ENCODE peak calls at places on chromosomes 13 and 19, in eight cellular contexts. H is neural progenitor cell, Z is hepatocyte, N is mammary epithelial cell, T is PC-3, K is fibroblast of lung, G is GM23338, M is K562. U is an unnamed sample.

GRCh38 chr19:58439576-58440554 is at the start of gene ZNF132:
- DNase-seq in T (no peak), M (no peak), Z (peak), N (peak), K (peak), H (peak), G (peak), U (peak)

GRCh38 chr13:111936267-111936925 is 130.6 kb upstream of the SOX1 start:
- DNase-seq in T (no peak), G (no peak), M (no peak), H (no peak), Z (no peak), K (no peak), N (no peak), U (no peak)

GRCh38 chr13:55029280-55029679 is 2000.7 kb downstream of the OLFM4 start:
- DNase-seq in N (no peak), Z (no peak), M (no peak), T (no peak), H (no peak), G (no peak), K (no peak), U (no peak)

GRCh38 chr13:65866138-65866537 is 1364.0 kb downstream of the PCDH9 start:
- DNase-seq in H (no peak), K (no peak), N (no peak), T (no peak), Z (no peak), M (no peak), G (no peak), U (no peak)

GRCh38 chr13:69459346-69459745 is 648.3 kb upstream of the ATXN8OS start:
- DNase-seq in M (no peak), H (no peak), Z (no peak), N (no peak), G (no peak), K (no peak), T (no peak), U (no peak)

GRCh38 chr19:4557186-4557970 is 2.1 kb downstream of the SEMA6B start:
- DNase-seq in N (no peak), T (peak), Z (peak), H (no peak), G (peak), K (no peak), M (peak), U (peak)

GRCh38 chr19:35264281-35265125 is 4.3 kb upstream of the USF2 start:
- DNase-seq in T (no peak), M (no peak), G (no peak), K (no peak), H (no peak), Z (no peak), N (no peak), U (no peak)

GRCh38 chr13:107867701-107868661 is 347.4 kb downstream of the LIG4 start:
- DNase-seq in Z (peak), G (peak), T (peak), K (peak), M (peak), H (peak), N (peak), U (no peak)

GRCh38 chr19:5036733-5037681 is 68.1 kb downstream of the KDM4B start:
- DNase-seq in N (peak), K (peak), Z (no peak), H (no peak), T (no peak), M (no peak), G (no peak), U (no peak)

GRCh38 chr19:3606690-3607289 is at the start of gene TBXA2R:
- DNase-seq in G (peak), H (peak), K (peak), Z (peak), T (peak), N (no peak), M (peak), U (peak)

GRCh38 chr13:57045816-57046691 is 94.7 kb upstream of the PRR20A start:
- DNase-seq in K (peak), H (peak), Z (peak), T (no peak), M (no peak), N (no peak), G (no peak), U (no peak)

GRCh38 chr13:40406405-40407138 is 259.9 kb downstream of the FOXO1 start:
- DNase-seq in G (no peak), H (no peak), K (peak), M (no peak), Z (peak), N (peak), T (peak), U (peak)

GRCh38 chr13:36124236-36124822 is 6.9 kb downstream of the DCLK1 start:
- DNase-seq in M (no peak), N (no peak), K (peak), H (no peak), G (no peak), Z (peak), T (peak), U (no peak)

GRCh38 chr19:46678110-46678732 is 17.2 kb upstream of the DACT3 start:
- DNase-seq in K (no peak), H (peak), T (peak), Z (no peak), M (peak), N (no peak), G (peak), U (peak)

GRCh38 chr13:113060557-113061270 is 44.9 kb upstream of the F7 start:
- DNase-seq in N (no peak), K (no peak), G (no peak), Z (no peak), T (no peak), M (no peak), H (no peak), U (no peak)

GRCh38 chr19:37635076-37636056 is 19.9 kb downstream of the ZFP30 start:
- DNase-seq in H (no peak), M (no peak), Z (no peak), K (no peak), N (no peak), G (peak), T (no peak), U (no peak)

GRCh38 chr19:15469513-15470297 is 5.4 kb upstream of the RASAL3 start:
- DNase-seq in M (no peak), G (peak), Z (no peak), K (no peak), T (no peak), H (peak), N (no peak), U (no peak)

GRCh38 chr19:33239223-33239975 is 13.7 kb upstream of the SLC7A10 start:
- DNase-seq in K (no peak), G (no peak), H (no peak), M (no peak), T (no peak), N (no peak), Z (no peak), U (no peak)

GRCh38 chr19:49249933-49250332 is 75.1 kb downstream of the SLC6A16 start:
- DNase-seq in Z (no peak), M (no peak), K (no peak), T (no peak), H (no peak), N (no peak), G (no peak), U (no peak)
- TF ChIP-seq CTCF in Z (no peak), M (no peak), K (no peak), T (no peak), H (no peak), N (no peak), G (no peak), U (no peak)

GRCh38 chr19:1748115-1748702 is 5.1 kb upstream of the ONECUT3 start:
- DNase-seq in H (no peak), M (no peak), N (no peak), Z (peak), T (no peak), G (peak), K (no peak), U (no peak)
- TF ChIP-seq EZH2 in H (no peak), M (no peak), N (no peak), Z (peak), T (no peak), G (peak), K (peak), U (no peak)

GRCh38 chr19:2494447-2495129 is 18.7 kb downstream of the GADD45B start:
- DNase-seq in M (peak), N (peak), Z (peak), K (peak), T (peak), H (peak), G (peak), U (peak)

GRCh38 chr19:2494084-2494446 is 18.1 kb downstream of the GADD45B start:
- DNase-seq in H (no peak), N (peak), M (no peak), K (peak), T (peak), Z (peak), G (no peak), U (no peak)

GRCh38 chr19:2495651-2496316 is 19.9 kb downstream of the GADD45B start:
- DNase-seq in K (peak), G (no peak), N (no peak), Z (peak), M (no peak), T (no peak), H (no peak), U (no peak)

GRCh38 chr19:2497186-2497585 is 21.3 kb downstream of the GADD45B start:
- DNase-seq in T (no peak), K (no peak), H (no peak), Z (no peak), N (no peak), G (no peak), M (no peak), U (no peak)

DNA sequence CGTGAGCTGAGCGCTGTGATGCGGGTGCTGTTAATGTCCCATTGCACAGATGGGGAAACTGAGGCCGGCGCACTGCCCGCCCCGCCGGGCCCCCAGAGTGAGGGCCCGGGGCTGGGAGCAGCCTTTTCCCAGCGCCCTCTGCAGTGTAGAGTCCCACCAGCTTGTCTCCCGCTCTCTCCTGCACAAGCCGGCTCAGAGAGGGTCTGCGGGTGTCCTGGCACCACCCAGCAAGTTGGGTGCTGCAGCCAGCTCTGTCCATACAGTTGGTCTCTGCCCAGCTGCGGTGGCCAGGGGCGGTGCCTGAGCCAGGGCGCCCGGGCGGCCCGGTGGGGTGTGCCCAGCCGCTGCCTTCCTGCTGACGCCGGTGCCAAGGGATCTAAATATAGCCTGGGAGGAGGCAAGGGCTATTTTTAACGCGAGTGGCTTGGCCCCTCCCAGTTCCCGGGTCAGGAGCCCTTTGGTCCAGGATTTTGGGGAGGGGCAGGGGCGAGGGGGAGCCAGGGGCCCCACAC is 19.3 kb downstream of the GADD45B start:
- DNase-seq in Z (peak), K (peak), M (no peak), H (peak), T (peak), G (no peak), N (peak), U (peak)
- TF ChIP-seq CTCF in Z (no peak), K (no peak), M (no peak), H (no peak), T (no peak), G (no peak), N (no peak), U (no peak)

GRCh38 chr13:95002968-95003813 is 290.8 kb upstream of the SOX21 start:
- DNase-seq in M (no peak), H (peak), G (peak), N (no peak), Z (peak), T (no peak), K (no peak), U (no peak)
- TF ChIP-seq EZH2 in M (no peak), H (no peak), G (peak), N (no peak), Z (no peak), T (no peak), K (peak), U (no peak)

GRCh38 chr19:11089254-11090013 is at the start of gene LDLR:
- DNase-seq in T (peak), H (peak), M (peak), G (peak), K (peak), N (peak), Z (peak), U (peak)

GRCh38 chr19:11091343-11092153 is 2.3 kb downstream of the LDLR start:
- DNase-seq in K (peak), H (no peak), M (no peak), T (peak), G (peak), N (peak), Z (peak), U (peak)

GRCh38 chr19:11092181-11092538 is 2.9 kb downstream of the LDLR start:
- DNase-seq in M (no peak), G (no peak), H (no peak), Z (no peak), K (peak), T (peak), N (peak), U (no peak)

GRCh38 chr19:11088508-11089253 is 582 bp upstream of the LDLR start:
- DNase-seq in T (no peak), Z (peak), G (no peak), H (no peak), N (no peak), M (no peak), K (peak), U (no peak)

DNA sequence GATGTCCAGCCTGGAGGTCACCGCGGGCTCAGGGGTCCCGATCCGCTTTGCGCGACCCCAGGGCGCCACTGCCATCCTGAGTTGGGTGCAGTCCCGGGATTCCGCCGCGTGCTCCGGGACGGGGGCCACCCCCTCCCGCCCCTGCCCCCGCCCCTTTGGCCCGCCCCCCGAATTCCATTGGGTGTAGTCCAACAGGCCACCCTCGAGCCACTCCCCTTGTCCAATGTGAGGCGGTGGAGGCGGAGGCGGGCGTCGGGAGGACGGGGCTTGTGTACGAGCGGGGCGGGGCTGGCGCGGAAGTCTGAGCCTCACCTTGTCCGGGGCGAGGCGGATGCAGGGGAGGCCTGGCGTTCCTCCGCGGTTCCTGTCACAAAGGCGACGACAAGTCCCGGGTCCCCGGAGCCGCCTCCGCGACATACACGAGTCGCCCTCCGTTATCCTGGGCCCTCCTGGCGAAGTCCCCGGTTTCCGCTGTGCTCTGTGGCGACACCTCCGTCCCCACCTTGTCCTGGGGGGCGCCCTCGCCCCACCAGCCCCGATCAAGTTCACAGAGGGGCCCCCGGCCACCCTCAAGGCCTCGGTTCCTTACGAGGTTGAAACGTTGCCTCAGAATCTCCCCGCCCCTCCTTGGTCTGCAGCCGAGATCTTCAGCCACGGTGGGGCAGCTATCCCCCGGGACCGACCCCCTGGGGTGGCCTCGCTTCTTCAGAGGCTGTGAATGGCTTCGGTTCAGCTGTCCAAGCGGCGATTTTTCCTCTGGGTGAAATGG is 1.2 kb downstream of the LDLR start:
- DNase-seq in G (peak), Z (peak), M (peak), T (peak), N (peak), H (peak), K (peak), U (peak)
- TF ChIP-seq CTCF in G (no peak), Z (no peak), M (peak), T (peak), N (no peak), H (no peak), K (no peak), U (no peak)

DNA sequence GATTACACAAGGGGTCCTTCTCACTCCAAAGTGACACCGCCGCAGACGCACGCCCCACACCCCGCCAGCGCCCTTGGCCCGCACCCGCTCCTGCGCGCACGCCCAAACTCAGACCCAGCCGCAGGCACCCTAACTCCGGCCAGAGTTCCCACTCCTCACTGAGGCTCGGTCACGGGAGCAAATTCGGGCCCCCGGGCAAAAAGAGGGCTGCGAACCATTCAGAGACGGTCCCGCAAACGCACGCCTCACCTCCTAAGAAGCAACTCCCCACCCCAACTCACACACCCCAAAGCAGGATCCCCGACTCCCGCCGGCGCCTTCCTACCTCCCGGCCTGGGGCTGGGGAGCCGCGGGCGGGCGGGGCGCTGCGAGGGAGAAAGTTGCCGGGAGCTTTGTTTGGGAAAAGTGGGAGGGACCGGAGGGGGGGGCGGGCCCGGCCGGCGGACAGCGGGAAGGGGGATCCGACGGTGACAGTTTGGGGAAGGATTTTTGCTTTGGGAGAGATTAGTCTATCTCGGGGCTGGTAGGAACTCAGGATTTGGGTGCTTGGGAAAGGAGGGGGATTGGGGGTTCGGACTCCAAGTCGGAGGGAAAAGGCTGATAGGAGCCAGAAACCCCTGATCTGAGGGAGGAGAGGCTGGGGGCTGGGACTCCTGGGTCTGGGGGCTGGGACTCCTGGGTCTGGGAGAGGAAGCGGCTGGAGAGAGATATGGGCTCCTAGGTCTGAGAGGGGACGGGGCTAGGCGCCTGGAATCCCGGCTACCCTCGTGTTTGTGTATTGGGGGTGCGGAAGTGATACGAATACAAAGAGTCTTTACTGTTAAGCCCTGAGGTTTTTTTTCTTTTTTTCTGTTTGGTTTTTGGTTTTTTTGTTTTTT is at the start of gene TEAD2:
- DNase-seq in H (peak), G (peak), N (peak), K (peak), Z (peak), T (peak), M (peak), U (no peak)
- TF ChIP-seq EZH2 in H (no peak), G (no peak), N (no peak), K (no peak), Z (no peak), T (no peak), M (no peak), U (no peak)